ENCODE peak calls at places on chromosomes 6 and 20, in six cellular contexts. Y is HuH-7.5; H is germinal center; L is brain microvascular endothelial cell; K is stimulated activated CD4-positive, alpha-beta T cell treated with anti-CD3 and anti-CD28 coated beads, Interleukin-12 subunit alpha, Interleukin-12 subunit beta, amount 100 ng/mL, for 24 hours; G is NCI-H1105. R is an unnamed sample.

GRCh38 chr20:18001131-18001921 is 32.5 kb downstream of the MGME1 start:
- DNase-seq in Y (no peak), H (no peak), L (peak), K (no peak), G (no peak), R (peak)

GRCh38 chr20:41138527-41139226 is 1.3 kb downstream of the PLCG1 start:
- DNase-seq in Y (peak), H (no peak), L (no peak), K (no peak), G (no peak), R (peak)

GRCh38 chr6:166408936-166409755 is 26.4 kb upstream of the MPC1 start:
- DNase-seq in Y (peak), H (no peak), L (no peak), K (no peak), G (no peak), R (no peak)

GRCh38 chr20:9963029-9963428 is 71.8 kb upstream of the ANKEF1 start:
- DNase-seq in Y (no peak), H (no peak), L (no peak), K (no peak), G (no peak), R (no peak)

GRCh38 chr6:76481101-76481500 is 408.6 kb upstream of the IMPG1 start:
- DNase-seq in Y (no peak), H (no peak), L (no peak), K (no peak), G (no peak), R (no peak)

GRCh38 chr6:116424001-116424400 is 37.2 kb upstream of the CALHM6 start:
- DNase-seq in Y (no peak), H (no peak), L (peak), K (no peak), G (no peak), R (peak)

GRCh38 chr6:111663232-111663631 is 57.6 kb upstream of the TRAF3IP2 start:
- DNase-seq in Y (no peak), H (no peak), L (no peak), K (no peak), G (no peak), R (no peak)

GRCh38 chr20:60057866-60058807 is 99.9 kb downstream of the CDH26 start:
- DNase-seq in Y (no peak), H (no peak), L (peak), K (no peak), G (peak), R (peak)

GRCh38 chr6:98894810-98895209 is 52.9 kb downstream of the FBXL4 start:
- DNase-seq in Y (no peak), H (no peak), L (peak), K (no peak), G (no peak), R (peak)

GRCh38 chr6:4776967-4777925 is 1.0 kb downstream of the CDYL start:
- DNase-seq in Y (no peak), H (peak), L (peak), K (peak), G (no peak), R (peak)

GRCh38 chr6:2695464-2696095 is 55.1 kb downstream of the MYLK4 start:
- DNase-seq in Y (no peak), H (no peak), L (no peak), K (no peak), G (no peak), R (peak)

GRCh38 chr20:35601021-35601973 is 14.3 kb upstream of the SPAG4 start:
- DNase-seq in Y (peak), H (peak), L (peak), K (peak), G (peak), R (peak)

GRCh38 chr6:22027226-22027725 is 269.6 kb downstream of the PRL start:
- DNase-seq in Y (no peak), H (no peak), L (no peak), K (no peak), G (no peak), R (no peak)

GRCh38 chr6:85449388-85449817 is 480 bp upstream of the NT5E start:
- DNase-seq in Y (no peak), H (peak), L (peak), K (peak), G (no peak), R (peak)

GRCh38 chr6:125904871-125905270 is 51.7 kb upstream of the HINT3 start:
- DNase-seq in Y (no peak), H (no peak), L (no peak), K (peak), G (no peak), R (peak)

GRCh38 chr6:161393839-161394364 is 120.0 kb upstream of the AGPAT4 start:
- DNase-seq in Y (peak), H (peak), L (peak), K (peak), G (peak), R (peak)

GRCh38 chr6:56838965-56839364 is 115.9 kb upstream of the BEND6 start:
- DNase-seq in Y (no peak), H (no peak), L (no peak), K (no peak), G (no peak), R (no peak)

GRCh38 chr6:30411515-30412207 is 66.7 kb downstream of the RPP21 start:
- DNase-seq in Y (no peak), H (no peak), L (peak), K (peak), G (peak), R (peak)

GRCh38 chr6:5333653-5334052 is 72.3 kb downstream of the FARS2 start:
- DNase-seq in Y (no peak), H (no peak), L (no peak), K (no peak), G (no peak), R (peak)

R was measured in IMR-90.